ENCODE peak calls at places on chromosomes 16 and 17, in nine cellular contexts. F, G, M, N, U, R, B, C and X are unnamed samples.

GRCh38 chr16:50213939-50214519 is 52.3 kb upstream of the ADCY7 start:
- DNase-seq in F (peak; percentile 52), G (no peak), M (no peak), N (no peak), U (no peak), R (no peak), B (no peak), C (peak; percentile 45), X (no peak)

GRCh38 chr17:80455328-80455710 is 21.1 kb downstream of the NPTX1 start:
- DNase-seq in F (peak; percentile 83), G (no peak), M (peak; percentile 78), N (no peak), U (peak; percentile 44), R (peak; percentile 63), B (no peak), C (peak; percentile 66), X (no peak)

GRCh38 chr17:64384253-64385186 is 6.1 kb downstream of the PECAM1 start:
- DNase-seq in F (no peak), G (no peak), M (no peak), N (no peak), U (no peak), R (no peak), B (no peak), C (no peak), X (no peak)

GRCh38 chr17:49595328-49595727 is 19.7 kb downstream of the NXPH3 start:
- DNase-seq in F (no peak), G (no peak), M (no peak), N (no peak), U (no peak), R (no peak), B (no peak), C (no peak), X (no peak)

GRCh38 chr16:68833251-68833650 is 10.1 kb upstream of the TANGO6 start:
- DNase-seq in F (no peak), G (no peak), M (no peak), N (no peak), U (no peak), R (no peak), B (no peak), C (no peak), X (peak; percentile 25)

GRCh38 chr17:3533752-3534151 is 23.9 kb downstream of the TRPV3 start:
- DNase-seq in F (no peak), G (no peak), M (no peak), N (no peak), U (no peak), R (no peak), B (no peak), C (no peak), X (no peak)

GRCh38 chr17:75350029-75350428 is 55.4 kb downstream of the GRB2 start:
- DNase-seq in F (no peak), G (no peak), M (no peak), N (no peak), U (no peak), R (no peak), B (no peak), C (no peak), X (no peak)

GRCh38 chr17:17663160-17664072 is 17.8 kb upstream of the RAI1 start:
- DNase-seq in F (peak; percentile 90), G (peak; percentile 70), M (peak; percentile 98), N (peak; percentile 57), U (peak; percentile 70), R (peak; percentile 71), B (no peak), C (peak; percentile 88), X (peak; percentile 86)

GRCh38 chr16:12426122-12426521 is 377.6 kb downstream of the CPPED1 start:
- DNase-seq in F (no peak), G (no peak), M (peak; percentile 5), N (no peak), U (no peak), R (no peak), B (no peak), C (no peak), X (no peak)

GRCh38 chr17:72837335-72837734 is 255.2 kb downstream of the SLC39A11 start:
- DNase-seq in F (no peak), G (no peak), M (no peak), N (no peak), U (no peak), R (no peak), B (no peak), C (no peak), X (no peak)

GRCh38 chr16:61289141-61289540 is 747.1 kb downstream of the CDH8 start:
- DNase-seq in F (no peak), G (no peak), M (no peak), N (no peak), U (no peak), R (no peak), B (no peak), C (no peak), X (no peak)

GRCh38 chr17:78355045-78355641 is 4.7 kb downstream of the SOCS3 start:
- DNase-seq in F (no peak), G (no peak), M (no peak), N (no peak), U (peak; percentile 39), R (no peak), B (no peak), C (no peak), X (no peak)